ENCODE peak calls at places on chromosomes 7 and 10, in six cellular contexts. One of them, this sample, is unnamed.

GRCh38 chr10:47458466-47459154 is 25.3 kb downstream of the ANXA8 start:
- DNase-seq in transverse colon: no peak
- DNase-seq in adrenal gland: peak
- DNase-seq in ovary: no peak
- DNase-seq in heart left ventricle: no peak
- DNase-seq in IMR-90: peak
- DNase-seq in this sample: no peak

GRCh38 chr10:117462424-117462792 is 80.1 kb upstream of the EMX2 start:
- DNase-seq in transverse colon: peak
- DNase-seq in adrenal gland: no peak
- DNase-seq in ovary: no peak
- DNase-seq in heart left ventricle: no peak
- DNase-seq in IMR-90: no peak
- DNase-seq in this sample: peak

GRCh38 chr10:89419548-89419947 is 5.2 kb downstream of the IFIT5 start:
- DNase-seq in transverse colon: no peak
- DNase-seq in adrenal gland: no peak
- DNase-seq in ovary: no peak
- DNase-seq in heart left ventricle: no peak
- DNase-seq in IMR-90: peak
- DNase-seq in this sample: peak

GRCh38 chr10:104067525-104067924 is 18.2 kb downstream of the COL17A1 start:
- DNase-seq in transverse colon: no peak
- DNase-seq in adrenal gland: peak
- DNase-seq in ovary: no peak
- DNase-seq in heart left ventricle: no peak
- DNase-seq in IMR-90: no peak
- DNase-seq in this sample: no peak

GRCh38 chr7:1046722-1047679 is 2.7 kb downstream of the GPR146 start:
- DNase-seq in transverse colon: peak
- DNase-seq in adrenal gland: no peak
- DNase-seq in ovary: no peak
- DNase-seq in heart left ventricle: no peak
- DNase-seq in IMR-90: no peak
- DNase-seq in this sample: no peak

GRCh38 chr10:78804356-78805032 is 264.3 kb upstream of the ZMIZ1 start:
- DNase-seq in transverse colon: no peak
- DNase-seq in adrenal gland: no peak
- DNase-seq in ovary: no peak
- DNase-seq in heart left ventricle: peak
- DNase-seq in IMR-90: no peak
- DNase-seq in this sample: no peak

GRCh38 chr10:91251430-91252056 is 31.1 kb downstream of the PCGF5 start:
- DNase-seq in transverse colon: peak
- DNase-seq in adrenal gland: peak
- DNase-seq in ovary: peak
- DNase-seq in heart left ventricle: peak
- DNase-seq in IMR-90: peak
- DNase-seq in this sample: peak

GRCh38 chr10:132961-133898 is 2.0 kb upstream of the ZMYND11 start:
- DNase-seq in transverse colon: no peak
- DNase-seq in adrenal gland: no peak
- DNase-seq in ovary: no peak
- DNase-seq in heart left ventricle: no peak
- DNase-seq in IMR-90: peak
- DNase-seq in this sample: no peak

GRCh38 chr7:96088579-96088978 is 233.3 kb downstream of the SLC25A13 start:
- DNase-seq in transverse colon: no peak
- DNase-seq in adrenal gland: no peak
- DNase-seq in ovary: no peak
- DNase-seq in heart left ventricle: no peak
- DNase-seq in IMR-90: peak
- DNase-seq in this sample: no peak

GRCh38 chr7:72098812-72099211 is 313.3 kb downstream of the CALN1 start:
- DNase-seq in transverse colon: no peak
- DNase-seq in adrenal gland: no peak
- DNase-seq in ovary: no peak
- DNase-seq in heart left ventricle: no peak
- DNase-seq in IMR-90: no peak
- DNase-seq in this sample: no peak

GRCh38 chr7:2444476-2444875 is 31.7 kb downstream of the GRIFIN start:
- DNase-seq in transverse colon: no peak
- DNase-seq in adrenal gland: no peak
- DNase-seq in ovary: no peak
- DNase-seq in heart left ventricle: no peak
- DNase-seq in IMR-90: peak
- DNase-seq in this sample: no peak

GRCh38 chr10:88117227-88117626 is 253.8 kb downstream of the PTEN start:
- DNase-seq in transverse colon: no peak
- DNase-seq in adrenal gland: no peak
- DNase-seq in ovary: no peak
- DNase-seq in heart left ventricle: no peak
- DNase-seq in IMR-90: no peak
- DNase-seq in this sample: no peak

GRCh38 chr10:85265121-85265520 is 936.7 kb downstream of the CCSER2 start:
- DNase-seq in transverse colon: no peak
- DNase-seq in adrenal gland: no peak
- DNase-seq in ovary: no peak
- DNase-seq in heart left ventricle: no peak
- DNase-seq in IMR-90: no peak
- DNase-seq in this sample: no peak

GRCh38 chr10:132550366-132551092 is 12.9 kb downstream of the INPP5A start:
- DNase-seq in transverse colon: no peak
- DNase-seq in adrenal gland: peak
- DNase-seq in ovary: no peak
- DNase-seq in heart left ventricle: no peak
- DNase-seq in IMR-90: no peak
- DNase-seq in this sample: no peak

GRCh38 chr10:94938383-94938782 is at the start of gene CYP2C9:
- DNase-seq in transverse colon: no peak
- DNase-seq in adrenal gland: no peak
- DNase-seq in ovary: no peak
- DNase-seq in heart left ventricle: no peak
- DNase-seq in IMR-90: no peak
- DNase-seq in this sample: no peak

GRCh38 chr7:121030308-121030707 is 41.8 kb downstream of the CPED1 start:
- DNase-seq in transverse colon: no peak
- DNase-seq in adrenal gland: no peak
- DNase-seq in ovary: no peak
- DNase-seq in heart left ventricle: no peak
- DNase-seq in IMR-90: no peak
- DNase-seq in this sample: no peak

GRCh38 chr7:101536668-101537067 is 92.4 kb downstream of the MYL10 start:
- DNase-seq in transverse colon: no peak
- DNase-seq in adrenal gland: no peak
- DNase-seq in ovary: no peak
- DNase-seq in heart left ventricle: no peak
- DNase-seq in IMR-90: no peak
- DNase-seq in this sample: no peak

GRCh38 chr10:55629792-55630490 is 731.1 kb downstream of the ZWINT start:
- DNase-seq in transverse colon: no peak
- DNase-seq in adrenal gland: peak
- DNase-seq in ovary: no peak
- DNase-seq in heart left ventricle: peak
- DNase-seq in IMR-90: peak
- DNase-seq in this sample: peak

GRCh38 chr10:18294633-18295032 is 154.4 kb downstream of the CACNB2 start:
- DNase-seq in transverse colon: no peak
- DNase-seq in adrenal gland: no peak
- DNase-seq in ovary: no peak
- DNase-seq in heart left ventricle: no peak
- DNase-seq in IMR-90: no peak
- DNase-seq in this sample: no peak

GRCh38 chr10:89310092-89310886 is 8.4 kb downstream of the IFIT2 start:
- DNase-seq in transverse colon: no peak
- DNase-seq in adrenal gland: no peak
- DNase-seq in ovary: no peak
- DNase-seq in heart left ventricle: no peak
- DNase-seq in IMR-90: no peak
- DNase-seq in this sample: no peak

GRCh38 chr10:103709341-103709920 is 145.9 kb downstream of the SH3PXD2A start:
- DNase-seq in transverse colon: no peak
- DNase-seq in adrenal gland: no peak
- DNase-seq in ovary: no peak
- DNase-seq in heart left ventricle: no peak
- DNase-seq in IMR-90: peak
- DNase-seq in this sample: no peak

GRCh38 chr10:61136151-61136550 is 192.2 kb upstream of the RHOBTB1 start:
- DNase-seq in transverse colon: no peak
- DNase-seq in adrenal gland: no peak
- DNase-seq in ovary: no peak
- DNase-seq in heart left ventricle: no peak
- DNase-seq in IMR-90: peak
- DNase-seq in this sample: no peak

GRCh38 chr7:78095549-78095948 is 297.0 kb downstream of the PHTF2 start:
- DNase-seq in transverse colon: no peak
- DNase-seq in adrenal gland: no peak
- DNase-seq in ovary: no peak
- DNase-seq in heart left ventricle: no peak
- DNase-seq in IMR-90: peak
- DNase-seq in this sample: no peak

GRCh38 chr7:105530126-105530525 is 1.9 kb upstream of the RINT1 start:
- DNase-seq in transverse colon: no peak
- DNase-seq in adrenal gland: no peak
- DNase-seq in ovary: no peak
- DNase-seq in heart left ventricle: no peak
- DNase-seq in IMR-90: no peak
- DNase-seq in this sample: no peak

GRCh38 chr7:105532709-105533460 is 884 bp downstream of the RINT1 start:
- DNase-seq in transverse colon: no peak
- DNase-seq in adrenal gland: no peak
- DNase-seq in ovary: no peak
- DNase-seq in heart left ventricle: no peak
- DNase-seq in IMR-90: no peak
- DNase-seq in this sample: peak

GRCh38 chr7:105530546-105530945 is 1.5 kb upstream of the RINT1 start:
- DNase-seq in transverse colon: no peak
- DNase-seq in adrenal gland: no peak
- DNase-seq in ovary: no peak
- DNase-seq in heart left ventricle: no peak
- DNase-seq in IMR-90: no peak
- DNase-seq in this sample: no peak

DNA sequence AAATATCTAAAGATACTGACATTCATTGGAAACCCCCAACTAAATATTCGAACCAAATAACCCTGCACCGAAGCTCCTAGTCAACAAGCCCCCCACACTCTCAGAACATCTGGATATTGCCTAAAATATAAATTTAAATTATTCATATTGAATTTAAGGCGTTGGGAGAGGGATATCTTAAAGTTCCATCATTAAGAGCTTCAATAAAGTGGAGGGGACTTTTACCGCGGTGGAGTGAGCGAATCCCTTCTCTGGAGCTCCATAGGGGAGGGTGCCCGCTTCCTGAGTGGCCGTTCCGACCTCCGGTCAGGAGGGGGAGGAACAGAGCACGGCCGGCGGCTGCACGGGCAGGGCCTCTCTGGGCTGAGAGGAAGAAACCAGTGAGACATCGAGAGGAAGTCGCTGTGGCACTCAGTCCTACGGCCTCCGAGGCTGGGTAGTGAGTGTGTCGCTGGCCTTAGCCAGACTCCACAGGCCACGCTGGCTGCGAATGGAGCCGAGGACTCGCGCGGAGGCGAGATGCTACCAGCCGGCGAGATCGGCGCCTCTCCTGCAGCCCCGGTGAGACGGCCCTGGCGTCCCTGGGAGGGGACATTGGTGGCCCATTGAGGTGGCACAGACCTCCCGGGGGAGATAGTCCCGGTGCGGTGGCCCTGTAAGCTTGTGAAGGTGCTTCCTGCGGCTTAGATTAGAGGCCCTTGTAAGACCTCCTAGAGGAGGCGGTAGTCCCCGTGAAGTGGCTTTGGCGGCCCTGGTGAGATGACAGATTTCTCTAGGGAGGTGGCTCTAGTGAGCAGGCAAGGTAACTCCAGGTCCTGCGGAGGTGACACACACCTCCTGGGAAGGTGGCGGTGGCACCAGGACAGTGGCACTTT is at the start of gene RINT1:
- DNase-seq in transverse colon: peak
- DNase-seq in adrenal gland: peak
- DNase-seq in ovary: peak
- DNase-seq in heart left ventricle: peak
- DNase-seq in IMR-90: peak
- DNase-seq in this sample: peak
- TF ChIP-seq POLR2A in transverse colon: peak
- TF ChIP-seq POLR2A in adrenal gland: peak
- TF ChIP-seq POLR2A in ovary: peak
- TF ChIP-seq POLR2A in heart left ventricle: peak
- TF ChIP-seq POLR2A in IMR-90: peak
- TF ChIP-seq POLR2A in this sample: peak

GRCh38 chr10:120570418-120570817 is 113.4 kb downstream of the PLPP4 start:
- DNase-seq in transverse colon: no peak
- DNase-seq in adrenal gland: no peak
- DNase-seq in ovary: no peak
- DNase-seq in heart left ventricle: no peak
- DNase-seq in IMR-90: no peak
- DNase-seq in this sample: no peak
- TF ChIP-seq POLR2A in transverse colon: no peak
- TF ChIP-seq POLR2A in adrenal gland: no peak
- TF ChIP-seq POLR2A in ovary: no peak
- TF ChIP-seq POLR2A in heart left ventricle: no peak
- TF ChIP-seq POLR2A in IMR-90: no peak
- TF ChIP-seq POLR2A in this sample: no peak

GRCh38 chr7:65981965-65982792 is at the start of gene GUSB:
- DNase-seq in transverse colon: peak
- DNase-seq in adrenal gland: peak
- DNase-seq in ovary: peak
- DNase-seq in heart left ventricle: peak
- DNase-seq in IMR-90: peak
- DNase-seq in this sample: peak
- TF ChIP-seq POLR2A in transverse colon: peak
- TF ChIP-seq POLR2A in adrenal gland: peak
- TF ChIP-seq POLR2A in ovary: peak
- TF ChIP-seq POLR2A in heart left ventricle: peak
- TF ChIP-seq POLR2A in IMR-90: no peak
- TF ChIP-seq POLR2A in this sample: peak

DNA sequence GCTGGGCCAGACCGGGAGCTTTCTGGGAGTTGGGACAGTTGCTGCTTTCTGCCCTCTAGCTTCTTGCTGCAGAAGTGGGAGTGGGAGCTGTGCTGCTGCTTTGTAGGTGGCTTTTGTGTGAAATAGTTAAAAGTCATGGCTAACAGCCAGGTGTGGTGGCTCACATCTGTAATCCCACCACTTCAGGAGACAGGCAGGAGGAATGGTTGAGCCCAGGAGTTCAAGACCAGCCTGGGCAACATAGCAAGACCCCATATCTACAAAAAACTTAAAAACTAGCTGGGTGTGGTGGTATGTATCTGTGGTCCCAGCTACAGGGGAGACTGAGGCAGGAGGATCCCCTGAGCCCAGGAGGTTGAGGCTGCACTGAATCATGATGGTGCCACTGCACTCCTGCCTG is 13.7 kb downstream of the TACR2 start:
- DNase-seq in transverse colon: no peak
- DNase-seq in adrenal gland: no peak
- DNase-seq in ovary: no peak
- DNase-seq in heart left ventricle: no peak
- DNase-seq in IMR-90: no peak
- DNase-seq in this sample: no peak
- TF ChIP-seq POLR2A in transverse colon: no peak
- TF ChIP-seq POLR2A in adrenal gland: no peak
- TF ChIP-seq POLR2A in ovary: no peak
- TF ChIP-seq POLR2A in heart left ventricle: no peak
- TF ChIP-seq POLR2A in IMR-90: no peak
- TF ChIP-seq POLR2A in this sample: no peak

This sample was measured in erythroblast.